ENCODE peak calls at places on chromosome 1, in nine cellular contexts. R is thyroid gland, L is GM23338, O is H9, V is A549, D is heart right ventricle, T is cardiac muscle cell, X is neural progenitor cell, I is PC-3. F is an unnamed sample.
A peak's percentile ranks its signal among the peaks of the same experiment; 100 is the strongest.

GRCh38 chr1:231808990-231809389 is 182.4 kb downstream of the DISC1 start:
- DNase-seq in T (no peak), V (no peak), I (peak; percentile 95), L (no peak), X (no peak), D (no peak), O (no peak), R (no peak), F (no peak)

GRCh38 chr1:28751315-28752056 is 14.7 kb downstream of the YTHDF2 start:
- DNase-seq in R (no peak), T (no peak), L (no peak), O (no peak), D (no peak), I (peak; percentile 75), X (no peak), V (no peak), F (no peak)

GRCh38 chr1:172343246-172344099 is 77.0 kb upstream of the C1orf105 start:
- DNase-seq in X (no peak), L (no peak), O (no peak), D (no peak), T (no peak), V (no peak), R (no peak), I (peak; percentile 85), F (no peak)

GRCh38 chr1:196209983-196210382 is 398.3 kb downstream of the KCNT2 start:
- DNase-seq in R (no peak), V (no peak), X (no peak), L (no peak), O (no peak), I (no peak), T (no peak), D (no peak), F (no peak)

GRCh38 chr1:110171134-110171733 is 20.9 kb downstream of the SLC6A17 start:
- DNase-seq in D (no peak), V (no peak), X (no peak), I (no peak), L (no peak), T (no peak), O (no peak), R (peak; percentile 83), F (no peak)

GRCh38 chr1:245153081-245153644 is 1.6 kb upstream of the KIF26B start:
- DNase-seq in L (peak; percentile 93), V (peak; percentile 68), R (peak; percentile 66), X (peak; percentile 88), O (peak; percentile 76), I (peak; percentile 82), D (peak; percentile 34), T (peak; percentile 89), F (peak; percentile 54)

GRCh38 chr1:185719021-185719420 is 15.2 kb upstream of the HMCN1 start:
- DNase-seq in I (peak; percentile 94), L (peak; percentile 64), O (peak; percentile 61), R (peak; percentile 21), T (peak; percentile 18), V (no peak), D (no peak), X (peak; percentile 55), F (no peak)

GRCh38 chr1:179881642-179882252 is 338 bp upstream of the TOR1AIP1 start:
- DNase-seq in X (no peak), O (no peak), D (no peak), L (peak; percentile 83), T (no peak), V (peak; percentile 81), I (peak; percentile 62), R (peak; percentile 90), F (no peak)

GRCh38 chr1:167512262-167512661 is 6.1 kb downstream of the CD247 start:
- DNase-seq in O (no peak), D (no peak), V (no peak), I (no peak), X (no peak), T (no peak), R (no peak), L (no peak), F (no peak)

GRCh38 chr1:154767315-154768240 is 102.5 kb downstream of the KCNN3 start:
- DNase-seq in L (no peak), O (no peak), D (peak; percentile 47), I (no peak), T (no peak), V (no peak), X (no peak), R (no peak), F (no peak)

GRCh38 chr1:225710804-225711203 is 57.9 kb upstream of the ENAH start:
- DNase-seq in L (no peak), R (no peak), X (no peak), V (peak; percentile 89), T (no peak), D (no peak), I (peak; percentile 93), O (no peak), F (no peak)

GRCh38 chr1:117150316-117150715 is 28.8 kb upstream of the TRIM45 start:
- DNase-seq in V (no peak), I (peak; percentile 39), R (no peak), T (no peak), O (no peak), D (no peak), L (no peak), X (no peak), F (no peak)

GRCh38 chr1:22582670-22583635 is 19.7 kb downstream of the EPHA8 start:
- DNase-seq in T (no peak), D (no peak), V (no peak), X (no peak), L (no peak), R (peak; percentile 4), I (no peak), O (no peak), F (no peak)

GRCh38 chr1:198773030-198773429 is 134.2 kb downstream of the PTPRC start:
- DNase-seq in V (no peak), O (no peak), X (no peak), T (no peak), D (no peak), R (no peak), I (no peak), L (no peak), F (no peak)

GRCh38 chr1:198775606-198776005 is 136.8 kb downstream of the PTPRC start:
- DNase-seq in I (no peak), L (no peak), D (no peak), X (no peak), V (no peak), O (no peak), T (no peak), R (no peak), F (no peak)

GRCh38 chr1:198774418-198774817 is 135.6 kb downstream of the PTPRC start:
- DNase-seq in V (no peak), L (no peak), X (no peak), R (no peak), I (no peak), O (no peak), D (no peak), T (no peak), F (no peak)

GRCh38 chr1:198772626-198773025 is 133.8 kb downstream of the PTPRC start:
- DNase-seq in T (no peak), V (no peak), R (no peak), O (no peak), D (no peak), X (no peak), L (no peak), I (no peak), F (no peak)

GRCh38 chr1:198771562-198772153 is 132.8 kb downstream of the PTPRC start:
- DNase-seq in T (peak; percentile 59), L (peak; percentile 75), D (no peak), R (no peak), V (peak; percentile 9), X (peak; percentile 60), I (peak; percentile 55), O (no peak), F (no peak)
- TF ChIP-seq CTCF in T (peak; percentile 59), L (peak; percentile 81), D (peak; percentile 45), R (no peak), V (peak; percentile 47), X (peak; percentile 69), I (peak; percentile 71), O (peak; percentile 77), F (no peak)

DNA sequence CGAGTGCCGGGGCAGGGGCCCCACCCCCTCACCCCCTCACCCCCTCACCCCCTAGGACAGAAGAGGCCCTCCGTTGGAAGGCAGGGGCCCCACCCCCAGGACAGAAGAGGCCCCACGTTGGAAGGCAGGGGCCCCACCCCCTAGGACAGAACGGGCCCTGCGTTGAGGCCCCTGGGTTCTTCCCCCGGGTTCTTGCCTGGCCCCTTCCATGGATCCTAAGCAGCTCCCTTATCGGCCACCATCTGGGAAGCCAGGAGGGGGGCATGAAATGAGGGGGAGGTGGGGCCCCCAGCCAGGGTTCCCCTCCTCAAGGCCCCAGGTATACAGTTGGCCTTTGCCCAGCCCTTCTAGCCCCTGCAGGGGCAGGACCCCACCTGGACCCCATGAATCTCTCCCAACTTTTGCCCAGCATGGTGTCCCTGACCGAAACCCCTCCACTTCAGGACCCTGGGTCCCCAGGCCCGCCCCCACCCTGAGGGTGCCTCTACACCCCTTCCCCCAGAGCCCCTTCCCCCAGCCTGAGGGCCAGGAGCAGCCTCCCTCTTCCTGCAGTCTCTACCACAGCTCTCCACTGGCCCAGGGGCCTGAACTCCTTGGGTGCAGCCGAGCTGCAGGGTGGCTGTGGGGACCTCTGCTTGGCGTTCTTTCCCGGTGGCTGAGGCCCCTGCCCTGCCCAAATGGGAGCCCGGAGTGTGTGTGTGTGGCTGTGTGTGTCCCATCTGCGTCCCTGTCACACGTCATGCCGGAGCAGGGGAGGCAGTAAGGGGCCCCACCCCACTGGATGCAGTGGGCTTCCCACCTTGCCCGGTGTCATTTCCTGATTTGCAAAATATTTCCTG is 4.3 kb upstream of the VWA1 start:
- DNase-seq in I (no peak), R (no peak), T (no peak), X (no peak), O (no peak), V (no peak), L (no peak), D (no peak), F (no peak)
- H3K4me1 ChIP-seq in I (peaks cover 42% of the 10 kb centered on the region), R (peaks cover 66% of the 10 kb centered on the region), T (peaks cover 50% of the 10 kb centered on the region), X (peaks cover 59% of the 10 kb centered on the region), O (peaks cover 2% of the 10 kb centered on the region), V (peaks cover 45% of the 10 kb centered on the region), L (peaks cover 44% of the 10 kb centered on the region), D (peaks cover 76% of the 10 kb centered on the region), F (no peaks in the 10 kb centered on the region)

DNA sequence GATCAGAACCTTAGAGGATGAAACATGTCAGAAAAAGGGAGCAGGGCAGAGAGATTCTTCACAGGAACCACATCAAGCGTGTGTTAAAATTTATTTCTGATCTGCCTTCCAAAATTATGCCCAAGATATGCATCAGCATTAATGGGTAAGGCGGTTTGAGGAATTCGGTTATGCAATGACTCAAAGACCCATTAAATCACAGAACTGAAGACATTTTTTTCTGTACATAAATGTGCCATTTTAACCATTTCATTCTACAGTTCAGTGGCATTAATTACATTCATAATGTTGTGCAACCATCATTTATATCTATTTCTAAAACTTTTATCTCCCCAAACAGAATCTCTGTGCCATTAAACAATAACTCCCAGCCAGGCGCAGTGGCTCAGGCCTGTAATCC is 43.4 kb downstream of the CNST start:
- DNase-seq in O (no peak), X (no peak), L (no peak), V (no peak), R (no peak), I (peak; percentile 42), D (no peak), T (no peak), F (no peak)
- H3K27ac ChIP-seq in O (no peak overlapping the region), X (no peak overlapping the region), L (no peak overlapping the region), V (peak overlapping the region; percentile 58), R (peak overlapping the region; percentile 76), I (peak overlapping the region; percentile 75), D (peak overlapping the region; percentile 75), T (no peak overlapping the region), F (peak overlapping the region; percentile 61)

GRCh38 chr1:157678721-157679120 is 21.8 kb downstream of the FCRL3 start:
- DNase-seq in R (no peak), D (no peak), L (no peak), T (no peak), I (no peak), X (no peak), V (no peak), O (no peak), F (no peak)

GRCh38 chr1:157682710-157683437 is 17.7 kb downstream of the FCRL3 start:
- DNase-seq in T (no peak), R (no peak), D (no peak), L (no peak), I (no peak), X (no peak), V (no peak), O (no peak), F (no peak)
- TF ChIP-seq CTCF in T (no peak), R (no peak), D (no peak), L (no peak), I (no peak), X (no peak), V (no peak), O (no peak), F (no peak)